ENCODE peak calls at places on chromosomes 1 and 21, in five cellular contexts. F is HepG2, S is GM12878, Q is HL-60, L is HCT116. K is an unnamed sample.

GRCh38 chr21:28253378-28253777 is 739.3 kb downstream of the LTN1 start:
- DNase-seq in L (no peak), F (no peak), S (no peak), Q (no peak), K (no peak)

GRCh38 chr1:109485001-109485400 is 1.3 kb downstream of the ATXN7L2 start:
- DNase-seq in L (no peak), S (no peak), Q (no peak), F (no peak), K (no peak)

GRCh38 chr1:73800376-73800775 is 397.6 kb downstream of the LRRIQ3 start:
- DNase-seq in Q (no peak), F (no peak), L (no peak), S (no peak), K (no peak)

GRCh38 chr1:161258439-161259386 is at the start of gene PCP4L1:
- DNase-seq in L (no peak), F (no peak), Q (no peak), S (no peak), K (no peak)

GRCh38 chr1:22105611-22106207 is 37.2 kb downstream of the WNT4 start:
- DNase-seq in F (peak), Q (peak), S (no peak), L (peak), K (peak)

GRCh38 chr1:59150537-59151386 is 146.1 kb upstream of the FGGY start:
- DNase-seq in Q (no peak), F (peak), L (peak), S (peak), K (peak)

GRCh38 chr1:78718566-78718965 is 68.9 kb downstream of the IFI44 start:
- DNase-seq in F (no peak), S (no peak), Q (no peak), L (no peak), K (no peak)

GRCh38 chr1:44263191-44263944 is 50.1 kb downstream of the DMAP1 start:
- DNase-seq in S (no peak), L (no peak), Q (peak), F (no peak), K (no peak)

GRCh38 chr21:19256934-19257660 is 853.5 kb upstream of the TMPRSS15 start:
- DNase-seq in F (no peak), L (no peak), Q (no peak), S (no peak), K (no peak)

GRCh38 chr1:162823771-162824525 is 33.4 kb downstream of the HSD17B7 start:
- DNase-seq in F (no peak), L (no peak), S (no peak), Q (no peak), K (no peak)

GRCh38 chr1:8663915-8664331 is 153.5 kb downstream of the RERE start:
- DNase-seq in Q (no peak), F (peak), S (no peak), L (no peak), K (no peak)

GRCh38 chr1:241202321-241202845 is 154.6 kb downstream of the RGS7 start:
- DNase-seq in S (no peak), F (no peak), Q (no peak), L (no peak), K (no peak)

GRCh38 chr1:85343612-85344255 is 67.3 kb upstream of the BCL10 start:
- DNase-seq in S (no peak), L (no peak), Q (no peak), F (peak), K (no peak)

GRCh38 chr1:77415585-77415984 is 133.8 kb downstream of the AK5 start:
- DNase-seq in L (no peak), F (no peak), Q (no peak), S (no peak), K (no peak)

GRCh38 chr1:77412069-77412793 is 130.4 kb downstream of the AK5 start:
- DNase-seq in S (no peak), L (no peak), F (no peak), Q (no peak), K (peak)

GRCh38 chr1:77413541-77414335 is 131.9 kb downstream of the AK5 start:
- DNase-seq in S (peak), F (no peak), L (no peak), Q (peak), K (no peak)

GRCh38 chr1:77412794-77413530 is 131.1 kb downstream of the AK5 start:
- DNase-seq in F (no peak), L (no peak), S (no peak), Q (no peak), K (no peak)

GRCh38 chr1:77416692-77417450 is 135.1 kb downstream of the AK5 start:
- DNase-seq in L (peak), F (peak), S (no peak), Q (no peak), K (no peak)
- TF ChIP-seq REST in L (no peak), F (no peak), S (no peak), Q (no peak), K (no peak)

GRCh38 chr1:71625004-71625403 is 544.2 kb upstream of the ZRANB2 start:
- DNase-seq in F (no peak), L (no peak), S (no peak), Q (no peak), K (no peak)

GRCh38 chr1:71634159-71634558 is 553.3 kb upstream of the ZRANB2 start:
- DNase-seq in L (no peak), F (no peak), S (no peak), Q (no peak), K (no peak)

DNA sequence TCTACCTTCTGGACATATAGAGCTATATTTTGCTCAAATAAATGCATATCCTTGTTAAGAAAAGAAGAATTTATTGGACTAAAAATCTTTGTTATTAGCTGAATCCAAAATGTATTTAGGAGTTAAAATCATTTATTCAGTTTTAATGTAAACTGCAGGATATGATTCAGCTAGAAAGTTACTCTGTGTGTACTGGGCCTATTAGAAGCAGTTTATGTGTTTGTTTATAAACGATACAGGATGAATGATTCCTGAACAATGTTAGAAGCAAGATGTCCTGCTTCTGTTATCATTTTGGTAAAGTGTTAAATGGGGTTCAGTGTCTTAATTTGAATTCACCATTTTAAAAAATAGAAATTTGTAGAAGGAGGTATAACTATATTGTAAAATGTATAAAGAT is 549.2 kb upstream of the ZRANB2 start:
- DNase-seq in S (no peak), L (no peak), Q (no peak), F (no peak), K (no peak)
- TF ChIP-seq POLR2AphosphoS5 in S (no peak), L (no peak), Q (no peak), F (no peak), K (no peak)

GRCh38 chr1:225973158-225973557 is 26.0 kb downstream of the SDE2 start:
- DNase-seq in L (no peak), F (no peak), S (no peak), Q (no peak), K (no peak)
- TF ChIP-seq REST in L (no peak), F (no peak), S (no peak), Q (no peak), K (no peak)

GRCh38 chr1:39410915-39411436 is 80.5 kb upstream of the BMP8A start:
- DNase-seq in F (peak), Q (no peak), S (no peak), L (no peak), K (no peak)
- TF ChIP-seq POLR2AphosphoS5 in F (peak), Q (no peak), S (no peak), L (peak), K (no peak)

DNA sequence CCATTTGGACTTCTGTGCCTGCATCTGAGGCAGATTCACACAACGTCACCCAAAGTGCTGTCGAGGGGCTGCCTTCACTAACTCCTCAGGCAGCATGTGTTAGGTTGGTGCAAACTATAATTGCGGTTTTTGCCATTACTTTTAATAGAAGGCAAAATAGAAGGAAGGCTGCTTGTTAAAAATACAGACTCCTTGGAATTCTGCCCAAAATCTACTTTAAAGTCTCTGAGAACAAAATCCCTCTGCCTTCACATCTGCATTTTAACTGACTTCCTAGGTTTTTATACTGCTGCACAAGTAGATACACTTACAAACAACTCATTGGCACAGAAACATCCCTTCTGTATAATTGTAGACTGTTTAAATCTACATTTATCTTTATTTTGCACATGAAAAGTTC is 41.3 kb upstream of the SLC19A2 start:
- DNase-seq in Q (no peak), L (no peak), S (no peak), F (no peak), K (no peak)
- TF ChIP-seq REST in Q (no peak), L (no peak), S (no peak), F (no peak), K (no peak)

GRCh38 chr1:204251926-204252689 is 38.3 kb upstream of the GOLT1A start:
- DNase-seq in F (no peak), L (no peak), Q (no peak), S (no peak), K (no peak)

GRCh38 chr1:204255966-204256365 is 42.2 kb upstream of the GOLT1A start:
- DNase-seq in F (no peak), S (no peak), L (no peak), Q (no peak), K (no peak)

GRCh38 chr1:204256531-204256930 is 42.7 kb upstream of the GOLT1A start:
- DNase-seq in S (no peak), F (no peak), Q (no peak), L (no peak), K (no peak)

GRCh38 chr1:204255225-204255624 is 41.4 kb upstream of the GOLT1A start:
- DNase-seq in F (no peak), S (no peak), Q (no peak), L (no peak), K (no peak)

GRCh38 chr1:204254031-204254661 is 40.4 kb upstream of the GOLT1A start:
- DNase-seq in S (no peak), L (no peak), F (peak), Q (peak), K (no peak)
- TF ChIP-seq POLR2AphosphoS5 in S (no peak), L (no peak), F (no peak), Q (no peak), K (no peak)

GRCh38 chr1:234848972-234849641 is 239.1 kb upstream of the IRF2BP2 start:
- DNase-seq in Q (peak), F (no peak), S (no peak), L (no peak), K (no peak)
- TF ChIP-seq REST in Q (peak), F (no peak), S (no peak), L (no peak), K (no peak)

GRCh38 chr1:193680247-193680923 is 494.0 kb upstream of the B3GALT2 start:
- DNase-seq in F (no peak), L (no peak), S (no peak), Q (no peak), K (no peak)
- TF ChIP-seq POLR2AphosphoS5 in F (no peak), L (no peak), S (no peak), Q (no peak), K (no peak)

GRCh38 chr1:221035680-221036153 is 156.5 kb downstream of the HLX start:
- DNase-seq in S (no peak), Q (no peak), L (no peak), F (no peak), K (peak)
- TF ChIP-seq REST in S (no peak), Q (no peak), L (no peak), F (no peak), K (no peak)

DNA sequence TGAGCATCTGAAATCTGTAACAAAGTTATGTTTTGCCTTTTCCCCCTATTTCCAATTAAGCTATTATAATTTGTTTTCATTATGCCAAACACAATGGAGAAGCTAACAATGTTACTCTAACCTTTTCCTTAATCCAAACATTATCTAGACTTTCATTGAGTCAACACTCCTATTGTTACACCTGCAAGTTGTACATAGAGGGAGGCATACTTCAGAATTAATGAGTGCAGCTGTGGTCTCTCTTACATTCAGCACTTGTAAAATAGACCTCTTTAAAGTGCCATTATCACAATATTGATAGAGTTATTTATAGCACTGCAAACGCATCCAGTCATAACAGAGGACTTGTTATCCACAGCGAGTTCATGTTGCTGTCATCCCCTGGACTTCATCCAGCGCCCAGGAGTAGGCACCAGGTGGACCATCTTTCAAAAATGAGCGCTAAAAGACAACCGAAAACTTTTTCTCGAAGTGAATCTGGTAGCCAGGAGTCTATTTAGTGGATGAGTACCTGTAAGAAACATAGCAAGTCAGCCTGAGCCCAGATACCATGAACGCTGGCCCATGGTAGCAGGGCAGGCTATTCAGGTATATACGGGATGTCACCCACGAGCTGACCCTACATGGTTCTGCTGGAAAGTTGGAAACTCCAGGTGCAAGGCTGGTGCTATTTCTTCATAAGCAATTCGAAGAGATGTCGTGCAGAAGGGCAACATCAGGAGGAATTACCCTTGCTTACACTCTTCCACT is 70.7 kb upstream of the NFIA start:
- DNase-seq in Q (no peak), F (no peak), S (no peak), L (no peak), K (no peak)
- TF ChIP-seq POLR2AphosphoS5 in Q (no peak), F (no peak), S (no peak), L (no peak), K (no peak)

K was measured in Panc1.